ENCODE peak calls at places on chromosomes 1 and 21, in eight cellular contexts. F is ovary; Z is endodermal cell; H is transverse colon; N is gastrocnemius medialis; T is K562; A is CD4-positive, alpha-beta T cell; P is thoracic aorta. B is an unnamed sample. For H3K9me3, the result is how much of the 10 kb centered on the place peaks cover.

GRCh38 chr1:91511386-91511785 is 10.7 kb downstream of the CDC7 start:
- DNase-seq in F (no peak), Z (no peak), H (no peak), N (no peak), T (peak), A (no peak), P (no peak), B (no peak)

GRCh38 chr1:33332881-33333280 is 12.0 kb upstream of the A3GALT2 start:
- DNase-seq in F (no peak), Z (no peak), H (no peak), N (peak), T (no peak), A (no peak), P (no peak), B (no peak)

GRCh38 chr1:209208648-209209047 is 374.9 kb upstream of the CAMK1G start:
- DNase-seq in F (no peak), Z (no peak), H (no peak), N (no peak), T (no peak), A (no peak), P (no peak), B (no peak)

GRCh38 chr1:30760596-30761311 is 3.2 kb upstream of the LAPTM5 start:
- DNase-seq in F (no peak), Z (no peak), H (no peak), N (no peak), T (no peak), A (no peak), P (no peak), B (no peak)

GRCh38 chr1:231985624-231986023 is 359.0 kb downstream of the DISC1 start:
- DNase-seq in F (no peak), Z (no peak), H (no peak), N (no peak), T (no peak), A (no peak), P (no peak), B (no peak)

GRCh38 chr1:84268346-84268745 is 33.2 kb upstream of the SAMD13 start:
- DNase-seq in F (no peak), Z (no peak), H (no peak), N (no peak), T (no peak), A (no peak), P (no peak), B (no peak)

GRCh38 chr21:35565204-35565611 is 495.1 kb downstream of the SETD4 start:
- DNase-seq in F (no peak), Z (peak), H (no peak), N (no peak), T (peak), A (no peak), P (peak), B (peak)

GRCh38 chr1:105641407-105641806 is 1415.1 kb upstream of the PRMT6 start:
- DNase-seq in F (no peak), Z (peak), H (no peak), N (no peak), T (no peak), A (no peak), P (no peak), B (no peak)

GRCh38 chr1:158806909-158807601 is 24.1 kb upstream of the MNDA start:
- DNase-seq in F (no peak), Z (no peak), H (no peak), N (no peak), T (no peak), A (no peak), P (no peak), B (no peak)

GRCh38 chr1:247131236-247131635 is 27.1 kb upstream of the ZNF669 start:
- DNase-seq in F (no peak), Z (no peak), H (no peak), N (no peak), T (no peak), A (no peak), P (no peak), B (no peak)
- H3K9me3 ChIP-seq in F (under half), Z (under half), H (under half), N (under half), T (under half), A (half or more), P (under half), B (under half)

GRCh38 chr21:18547347-18547746 is 143.8 kb upstream of the TMPRSS15 start:
- DNase-seq in F (no peak), Z (no peak), H (no peak), N (no peak), T (no peak), A (no peak), P (no peak), B (no peak)

GRCh38 chr21:18548249-18548648 is 144.7 kb upstream of the TMPRSS15 start:
- DNase-seq in F (no peak), Z (no peak), H (no peak), N (no peak), T (no peak), A (no peak), P (no peak), B (no peak)

GRCh38 chr21:18550361-18550760 is 146.8 kb upstream of the TMPRSS15 start:
- DNase-seq in F (no peak), Z (no peak), H (no peak), N (no peak), T (no peak), A (no peak), P (no peak), B (no peak)

GRCh38 chr21:18549214-18549905 is 145.8 kb upstream of the TMPRSS15 start:
- DNase-seq in F (no peak), Z (no peak), H (no peak), N (no peak), T (no peak), A (no peak), P (no peak), B (no peak)

DNA sequence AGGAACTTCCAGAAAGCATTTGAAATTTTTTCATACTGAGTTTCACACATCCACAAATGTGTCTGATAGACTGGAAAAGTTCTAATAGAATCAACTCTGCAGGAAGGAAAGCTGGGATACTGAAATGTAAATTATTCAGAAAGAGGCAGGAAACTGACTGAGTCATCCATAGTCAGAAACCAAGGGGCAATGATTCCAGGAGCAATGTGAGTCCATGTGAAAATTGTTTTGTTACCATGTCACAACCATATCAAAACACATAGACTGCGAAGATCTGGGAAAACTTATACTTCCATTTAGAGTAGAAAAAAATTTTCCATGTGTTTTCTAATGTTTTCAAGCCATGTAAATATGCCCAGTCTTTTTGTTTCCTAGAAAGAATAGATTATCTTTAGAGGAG is 142.3 kb upstream of the TMPRSS15 start:
- DNase-seq in F (no peak), Z (no peak), H (no peak), N (no peak), T (no peak), A (no peak), P (no peak), B (no peak)
- H3K9me3 ChIP-seq in F (under half), Z (under half), H (under half), N (under half), T (under half), A (under half), P (under half), B (under half)

GRCh38 chr1:237910834-237911233 is 20.1 kb upstream of the ZP4 start:
- DNase-seq in F (no peak), Z (no peak), H (no peak), N (no peak), T (no peak), A (no peak), P (no peak), B (no peak)

GRCh38 chr1:237913345-237913744 is 22.6 kb upstream of the ZP4 start:
- DNase-seq in F (no peak), Z (no peak), H (no peak), N (no peak), T (no peak), A (no peak), P (no peak), B (no peak)

DNA sequence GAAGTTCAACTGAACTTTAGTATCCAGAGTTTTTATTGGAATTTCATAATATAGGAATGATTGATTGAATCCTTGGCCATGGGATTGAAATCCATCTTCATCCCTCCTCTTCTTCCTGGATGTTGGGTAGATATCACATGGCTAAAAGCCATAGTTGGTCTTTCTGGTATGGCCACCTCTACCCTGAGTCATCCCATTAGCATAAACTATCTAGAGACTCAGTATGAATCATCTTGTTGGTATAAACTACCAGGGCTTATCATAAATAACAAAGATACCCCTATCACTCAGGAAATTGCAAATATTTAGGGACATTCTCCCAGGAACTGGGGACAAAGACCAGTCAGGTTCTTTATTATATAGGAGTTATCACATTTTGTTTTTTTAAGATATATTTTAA is 21.2 kb upstream of the ZP4 start:
- DNase-seq in F (no peak), Z (no peak), H (no peak), N (no peak), T (no peak), A (no peak), P (no peak), B (no peak)
- H3K9me3 ChIP-seq in F (under half), Z (under half), H (under half), N (under half), T (under half), A (under half), P (under half), B (under half)

GRCh38 chr1:4510276-4510691 is 144.1 kb upstream of the AJAP1 start:
- DNase-seq in F (no peak), Z (no peak), H (no peak), N (no peak), T (no peak), A (no peak), P (no peak), B (no peak)
- H3K9me3 ChIP-seq in F (under half), Z (under half), H (under half), N (under half), T (under half), A (under half), P (under half), B (under half)

DNA sequence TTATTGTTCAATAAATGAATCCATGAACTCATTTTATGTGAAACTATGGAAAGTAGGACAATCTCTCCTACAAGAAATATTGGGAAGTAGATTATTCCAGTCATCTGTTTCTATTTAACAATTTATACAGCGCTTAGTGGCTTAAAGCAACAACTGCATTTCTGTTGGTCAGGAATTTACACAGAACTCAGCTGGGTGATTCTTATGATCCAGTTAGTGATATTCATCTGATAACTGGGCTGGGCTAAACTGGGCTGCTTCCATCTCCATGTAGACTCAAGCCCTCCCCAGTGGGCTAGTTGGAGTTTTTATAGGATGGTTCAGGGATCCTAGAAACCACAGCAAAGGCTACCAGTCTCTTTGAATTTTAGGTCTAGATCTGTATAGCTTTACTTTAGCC is 497.9 kb upstream of the NEGR1 start:
- DNase-seq in F (no peak), Z (no peak), H (no peak), N (no peak), T (no peak), A (no peak), P (no peak), B (no peak)
- H3K9me3 ChIP-seq in F (under half), Z (under half), H (under half), N (under half), T (under half), A (under half), P (under half), B (under half)

GRCh38 chr1:42692461-42692860 is 10.2 kb downstream of the YBX1 start:
- DNase-seq in F (no peak), Z (no peak), H (peak), N (no peak), T (no peak), A (no peak), P (no peak), B (no peak)

GRCh38 chr1:42691157-42691498 is 8.9 kb downstream of the YBX1 start:
- DNase-seq in F (no peak), Z (no peak), H (no peak), N (no peak), T (no peak), A (no peak), P (no peak), B (no peak)

GRCh38 chr1:42690477-42691156 is 8.4 kb downstream of the YBX1 start:
- DNase-seq in F (no peak), Z (no peak), H (no peak), N (no peak), T (no peak), A (no peak), P (no peak), B (no peak)

GRCh38 chr1:42692941-42693340 is 10.7 kb downstream of the YBX1 start:
- DNase-seq in F (no peak), Z (no peak), H (no peak), N (no peak), T (no peak), A (no peak), P (no peak), B (no peak)

DNA sequence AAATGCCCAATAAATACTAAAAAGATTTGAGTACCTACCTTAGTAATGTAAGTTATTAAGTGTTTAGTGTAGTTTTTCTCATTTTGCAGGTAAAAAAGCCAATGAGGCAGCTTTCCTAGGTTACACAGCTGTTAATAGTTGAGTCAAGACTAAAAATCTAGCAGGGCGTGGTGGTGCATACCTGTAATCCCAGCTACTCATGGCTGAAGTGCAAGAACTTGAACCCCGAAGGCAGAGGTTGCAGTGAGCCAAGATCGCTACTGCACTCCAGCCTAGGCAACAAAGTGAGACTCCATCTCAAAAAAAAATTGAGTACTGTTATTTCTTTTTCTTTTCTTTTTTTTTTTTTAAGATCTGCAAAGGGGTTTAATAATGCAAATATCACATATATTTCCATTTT is 7.7 kb downstream of the YBX1 start:
- DNase-seq in F (no peak), Z (no peak), H (peak), N (no peak), T (no peak), A (no peak), P (no peak), B (no peak)
- H3K9me3 ChIP-seq in F (under half), Z (under half), H (under half), N (under half), T (under half), A (under half), P (under half), B (under half)

DNA sequence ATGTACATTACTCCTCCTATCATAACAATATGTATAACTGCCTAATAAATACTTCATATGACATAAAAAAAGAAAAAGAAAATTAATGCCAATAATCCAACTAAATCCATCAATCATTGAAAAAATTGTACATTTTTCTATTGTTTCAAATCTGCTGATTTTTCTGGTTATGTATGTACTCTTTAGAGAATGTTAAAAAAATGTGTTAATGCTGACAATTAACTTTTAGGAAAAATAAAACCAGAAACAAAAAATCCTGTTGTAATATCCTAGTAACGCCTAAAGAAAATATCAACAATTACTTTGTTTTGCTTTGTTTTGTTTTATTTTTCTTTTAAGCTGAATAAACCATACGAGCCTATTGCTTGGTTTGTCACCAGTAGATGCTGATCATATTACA is 213.9 kb upstream of the USP25 start:
- DNase-seq in F (no peak), Z (no peak), H (no peak), N (no peak), T (no peak), A (no peak), P (no peak), B (no peak)
- H3K9me3 ChIP-seq in F (under half), Z (under half), H (under half), N (under half), T (under half), A (under half), P (under half), B (under half)

GRCh38 chr21:45586289-45586858 is 44.1 kb upstream of the SLC19A1 start:
- DNase-seq in F (no peak), Z (peak), H (no peak), N (no peak), T (peak), A (no peak), P (no peak), B (no peak)
- H3K9me3 ChIP-seq in F (under half), Z (half or more), H (under half), N (under half), T (under half), A (under half), P (under half), B (under half)